ENCODE peak calls at places on chromosomes 7 and 10, in ten cellular contexts. K is choroid plexus epithelial cell; S is activated CD4-positive, alpha-beta T cell treated with anti-CD3 and anti-CD28 coated beads, Interleukin-2, amount 10 ng/mL, durations not matched to agents 24 days and 14 days; Y is OCI-LY7; V is HCT116; P is AG09319; J is CD8-positive, alpha-beta memory T cell; H is foreskin melanocyte; T is Calu3; D is WTC11. X is an unnamed sample.
A peak's percentile ranks its signal among the peaks of the same experiment; 100 is the strongest.

GRCh38 chr7:95534796-95535195 is 49.1 kb downstream of the ASB4 start:
- DNase-seq in T (no peak), H (no peak), D (no peak), Y (no peak), V (no peak), J (no peak), S (no peak), K (no peak), P (no peak), X (no peak)

GRCh38 chr10:106768204-106768603 is 396.3 kb downstream of the SORCS1 start:
- DNase-seq in K (no peak), P (no peak), H (no peak), J (no peak), Y (no peak), D (no peak), S (no peak), V (no peak), T (no peak), X (no peak)

GRCh38 chr7:1210979-1211608 is 21.6 kb upstream of the UNCX start:
- DNase-seq in T (no peak), Y (no peak), K (peak; percentile 28), P (no peak), H (no peak), D (no peak), S (no peak), V (no peak), J (no peak), X (no peak)

GRCh38 chr10:114458955-114459354 is 54.7 kb upstream of the AFAP1L2 start:
- DNase-seq in D (peak; percentile 78), S (peak; percentile 65), V (peak; percentile 33), P (no peak), J (no peak), T (peak; percentile 41), Y (peak; percentile 24), K (peak; percentile 64), H (peak; percentile 69), X (no peak)

GRCh38 chr10:70253878-70254765 is 20.9 kb upstream of the PPA1 start:
- DNase-seq in T (no peak), D (no peak), J (no peak), P (no peak), Y (no peak), K (no peak), H (no peak), V (no peak), S (no peak), X (no peak)

GRCh38 chr10:95333997-95334792 is 43.4 kb upstream of the PDLIM1 start:
- DNase-seq in D (no peak), P (peak; percentile 68), H (no peak), S (no peak), T (no peak), J (no peak), V (no peak), Y (no peak), K (peak; percentile 92), X (peak; percentile 96)

GRCh38 chr10:119643306-119644214 is 7.6 kb upstream of the BAG3 start:
- DNase-seq in P (no peak), S (no peak), T (no peak), K (no peak), Y (no peak), J (no peak), D (no peak), H (no peak), V (no peak), X (no peak)

GRCh38 chr10:1253476-1254353 is 197.5 kb downstream of the WDR37 start:
- DNase-seq in V (no peak), Y (no peak), S (peak; percentile 53), H (no peak), D (no peak), T (no peak), J (no peak), K (no peak), P (no peak), X (no peak)

GRCh38 chr7:139095194-139095659 is 14.3 kb downstream of the ZC3HAV1 start:
- DNase-seq in S (peak; percentile 96), Y (peak; percentile 90), V (no peak), J (peak; percentile 95), K (peak; percentile 8), T (no peak), D (no peak), H (no peak), P (no peak), X (no peak)

GRCh38 chr7:44161371-44161770 is 20.2 kb upstream of the MYL7 start:
- DNase-seq in K (no peak), J (no peak), T (no peak), Y (no peak), S (no peak), H (no peak), V (no peak), D (no peak), P (no peak), X (no peak)

GRCh38 chr10:24825551-24825950 is 101.9 kb upstream of the ARHGAP21 start:
- DNase-seq in D (no peak), H (no peak), Y (no peak), P (no peak), K (peak; percentile 65), V (no peak), J (no peak), S (no peak), T (no peak), X (no peak)

GRCh38 chr10:110802551-110803238 is 69.0 kb upstream of the PDCD4 start:
- DNase-seq in H (peak; percentile 59), V (no peak), T (peak; percentile 5), Y (peak; percentile 60), P (peak; percentile 73), K (peak; percentile 95), D (no peak), S (peak; percentile 84), J (peak; percentile 74), X (peak; percentile 31)

GRCh38 chr7:4675771-4676373 is 6.2 kb upstream of the FOXK1 start:
- DNase-seq in Y (no peak), H (no peak), V (no peak), S (no peak), T (no peak), J (no peak), D (no peak), P (no peak), K (no peak), X (no peak)

GRCh38 chr7:69790915-69791473 is 192.7 kb downstream of the AUTS2 start:
- DNase-seq in T (no peak), K (no peak), D (no peak), Y (no peak), S (no peak), H (no peak), V (no peak), P (no peak), J (no peak), X (no peak)

GRCh38 chr7:116455009-116455408 is 44.5 kb upstream of the CAV2 start:
- DNase-seq in K (peak; percentile 52), D (no peak), S (no peak), T (no peak), V (no peak), J (no peak), Y (no peak), H (no peak), P (no peak), X (no peak)

GRCh38 chr10:12250181-12250580 is 54.2 kb downstream of the CDC123 start:
- DNase-seq in K (no peak), H (no peak), D (no peak), P (no peak), J (no peak), S (no peak), T (no peak), V (no peak), Y (no peak), X (no peak)

GRCh38 chr10:119199231-119199992 is 8.0 kb upstream of the GRK5 start:
- DNase-seq in V (peak; percentile 77), T (peak; percentile 44), D (peak; percentile 62), H (peak; percentile 68), K (peak; percentile 96), J (peak; percentile 49), S (peak; percentile 86), P (no peak), Y (peak; percentile 85), X (no peak)

GRCh38 chr7:30898411-30898810 is 13.2 kb upstream of the AQP1 start:
- DNase-seq in K (no peak), S (no peak), V (no peak), Y (no peak), P (no peak), J (no peak), T (no peak), D (no peak), H (no peak), X (no peak)

GRCh38 chr7:39379416-39379815 is 186.8 kb upstream of the YAE1 start:
- DNase-seq in T (no peak), Y (no peak), K (no peak), D (no peak), H (peak; percentile 13), V (no peak), J (no peak), P (no peak), S (no peak), X (no peak)

GRCh38 chr7:5330288-5330687 is 47.5 kb downstream of the SLC29A4 start:
- DNase-seq in Y (no peak), J (no peak), D (no peak), P (no peak), H (no peak), T (no peak), K (no peak), S (no peak), V (no peak), X (no peak)

GRCh38 chr7:102992820-102993531 is 80.2 kb downstream of the LRRC17 start:
- DNase-seq in J (no peak), D (no peak), S (no peak), V (peak; percentile 80), T (peak; percentile 18), H (no peak), Y (no peak), K (peak; percentile 81), P (peak; percentile 23), X (peak; percentile 98)

GRCh38 chr10:98446121-98446655 is 547 bp downstream of the HPS1 start:
- DNase-seq in S (peak; percentile 80), V (no peak), J (peak; percentile 38), D (peak; percentile 53), P (no peak), K (peak; percentile 37), T (no peak), H (no peak), Y (no peak), X (no peak)

GRCh38 chr10:110273474-110273873 is 31.2 kb downstream of the SMNDC1 start:
- DNase-seq in K (peak; percentile 94), V (no peak), D (no peak), H (peak; percentile 21), P (peak; percentile 48), J (peak; percentile 21), Y (no peak), S (no peak), T (no peak), X (no peak)

GRCh38 chr7:23691320-23691719 is 11.3 kb downstream of the FAM221A start:
- DNase-seq in S (no peak), P (no peak), J (no peak), T (no peak), V (no peak), K (peak; percentile 43), D (no peak), Y (no peak), H (no peak), X (no peak)

GRCh38 chr10:71863203-71863602 is 12.2 kb upstream of the PSAP start:
- DNase-seq in V (no peak), S (no peak), K (peak; percentile 62), P (no peak), T (no peak), J (no peak), H (no peak), D (no peak), Y (no peak), X (no peak)

GRCh38 chr10:89869180-89869579 is 167.8 kb downstream of the KIF20B start:
- DNase-seq in Y (no peak), V (no peak), P (no peak), J (no peak), D (no peak), K (peak; percentile 42), T (no peak), S (no peak), H (peak; percentile 18), X (no peak)

GRCh38 chr10:30387646-30388243 is 38.7 kb upstream of the MTPAP start:
- DNase-seq in S (no peak), P (no peak), H (no peak), Y (no peak), J (no peak), K (no peak), T (peak; percentile 56), D (no peak), V (peak; percentile 81), X (no peak)

GRCh38 chr7:27201231-27202017 is 1.5 kb upstream of the HOXA13 start:
- DNase-seq in H (no peak), V (no peak), T (no peak), S (no peak), P (no peak), K (no peak), D (no peak), J (no peak), Y (peak; percentile 38), X (no peak)